ENCODE peak calls at places on chromosomes 3 and 15, in six cellular contexts. B, H, O, V, G and U are unnamed samples.

GRCh38 chr3:58866079-58866478 is 183.7 kb downstream of the CFAP20DC start:
- DNase-seq in H (no peak), O (no peak), G (no peak), B (no peak), V (no peak), U (no peak)

GRCh38 chr3:101879102-101879501 is 29.8 kb downstream of the NFKBIZ start:
- DNase-seq in O (no peak), V (no peak), B (no peak), H (no peak), G (no peak), U (no peak)

GRCh38 chr3:122094125-122094524 is 39.0 kb downstream of the CD86 start:
- DNase-seq in O (no peak), B (no peak), H (no peak), G (no peak), V (no peak), U (no peak)

GRCh38 chr15:32838820-32839219 is 121.0 kb downstream of the GREM1 start:
- DNase-seq in G (no peak), O (peak), V (peak), H (no peak), B (no peak), U (peak)

GRCh38 chr3:43023766-43024165 is 44.7 kb downstream of the GASK1A start:
- DNase-seq in B (no peak), V (no peak), O (no peak), G (no peak), H (no peak), U (no peak)

GRCh38 chr3:195873281-195873887 is 35.0 kb downstream of the TNK2 start:
- DNase-seq in B (no peak), H (no peak), G (no peak), V (no peak), O (no peak), U (peak)

GRCh38 chr3:168951368-168951767 is 712.1 kb downstream of the MECOM start:
- DNase-seq in G (no peak), O (no peak), B (no peak), V (no peak), H (no peak), U (no peak)

GRCh38 chr3:79521221-79521848 is 246.5 kb downstream of the ROBO1 start:
- DNase-seq in V (no peak), B (no peak), H (no peak), G (no peak), O (no peak), U (no peak)

GRCh38 chr3:124804875-124805274 is 74.6 kb downstream of the UMPS start:
- DNase-seq in H (no peak), G (no peak), V (no peak), B (no peak), O (no peak), U (no peak)

GRCh38 chr15:90957105-90957790 is 2.6 kb downstream of the RCCD1 start:
- DNase-seq in V (peak), G (no peak), H (peak), O (no peak), B (peak), U (no peak)

GRCh38 chr3:155581579-155581978 is 163.3 kb downstream of the PLCH1 start:
- DNase-seq in B (no peak), V (no peak), O (no peak), G (no peak), H (no peak), U (no peak)

GRCh38 chr3:153768559-153769469 is 352.4 kb upstream of the ARHGEF26 start:
- DNase-seq in H (peak), O (no peak), B (no peak), V (no peak), G (no peak), U (no peak)

GRCh38 chr3:58167431-58168351 is 43.1 kb downstream of the DNASE1L3 start:
- DNase-seq in G (peak), B (peak), O (no peak), H (peak), V (peak), U (peak)

GRCh38 chr3:69983546-69984265 is 15.8 kb upstream of the SAMMSON start:
- DNase-seq in O (no peak), H (no peak), V (no peak), B (no peak), G (no peak), U (no peak)

GRCh38 chr3:153246805-153247204 is 84.8 kb downstream of the RAP2B start:
- DNase-seq in B (no peak), O (no peak), G (no peak), H (no peak), V (no peak), U (no peak)

GRCh38 chr15:28104326-28104725 is 5.2 kb upstream of the OCA2 start:
- DNase-seq in G (no peak), B (no peak), H (no peak), V (no peak), O (no peak), U (no peak)

GRCh38 chr3:125121246-125122010 is 65.6 kb upstream of the HEG1 start:
- DNase-seq in G (no peak), B (no peak), O (no peak), H (no peak), V (no peak), U (no peak)

DNA sequence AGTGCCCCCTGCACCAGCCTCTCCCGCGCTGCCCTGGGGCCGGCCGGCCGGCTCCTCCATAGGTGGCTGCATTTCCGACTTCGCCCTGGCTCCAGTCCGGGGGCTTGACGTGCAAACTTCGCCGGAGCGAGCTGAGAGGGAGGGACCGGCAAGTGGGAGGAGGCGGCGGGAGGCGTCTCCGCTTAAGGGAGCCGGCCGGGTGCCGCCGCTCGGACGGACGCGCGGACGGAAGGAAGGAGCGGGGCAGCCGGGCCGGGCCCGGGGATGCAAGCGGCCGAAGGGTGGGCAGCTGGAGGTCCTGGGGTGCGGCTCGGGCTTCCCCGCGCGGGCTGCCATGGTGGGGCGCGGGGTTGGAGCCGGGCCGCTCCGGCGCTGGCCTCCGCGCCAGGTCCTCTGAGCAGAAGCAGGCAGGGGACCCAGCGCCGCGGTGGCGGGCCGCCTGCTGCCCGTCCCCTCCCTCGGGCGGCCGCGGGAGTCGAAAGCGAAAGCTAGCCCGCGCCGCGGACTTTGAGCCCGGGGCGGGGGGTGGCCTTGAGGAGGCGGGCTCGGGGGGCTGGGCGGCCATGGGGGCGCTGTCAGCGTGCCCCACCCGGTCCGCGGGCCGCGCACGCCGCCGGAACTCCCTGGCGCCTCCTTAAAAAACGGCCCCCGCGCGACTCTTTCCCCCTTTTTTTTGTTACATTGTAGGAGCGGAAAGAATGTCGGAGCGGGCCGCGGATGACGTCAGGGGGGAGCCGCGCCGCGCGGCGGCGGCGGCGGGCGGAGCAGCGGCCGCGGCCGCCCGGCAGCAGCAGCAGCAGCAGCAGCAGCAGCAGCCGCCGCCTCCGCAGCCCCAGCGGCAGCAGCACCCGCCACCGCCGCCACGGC is at the start of gene SCAANT1:
- DNase-seq in O (peak), G (peak), H (peak), B (peak), V (peak), U (peak)
- TF ChIP-seq CTCF in O (no peak), G (no peak), H (no peak), B (no peak), V (no peak), U (no peak)

GRCh38 chr3:100045696-100046095 is 68.6 kb downstream of the FILIP1L start:
- DNase-seq in G (peak), B (no peak), H (no peak), V (no peak), O (peak), U (peak)

GRCh38 chr3:100048248-100048647 is 66.1 kb downstream of the FILIP1L start:
- DNase-seq in O (peak), H (no peak), B (no peak), G (no peak), V (no peak), U (no peak)

GRCh38 chr3:100047455-100048141 is 66.7 kb downstream of the FILIP1L start:
- DNase-seq in V (no peak), O (peak), B (no peak), G (no peak), H (no peak), U (no peak)

GRCh38 chr3:100044369-100044768 is 69.9 kb downstream of the FILIP1L start:
- DNase-seq in V (no peak), O (no peak), B (no peak), G (no peak), H (no peak), U (no peak)

GRCh38 chr3:100046986-100047385 is 67.3 kb downstream of the FILIP1L start:
- DNase-seq in V (no peak), O (no peak), G (no peak), H (no peak), B (no peak), U (no peak)
- H3K27ac ChIP-seq in V (peak), O (peak), G (peak), H (peak), B (no peak), U (peak)

DNA sequence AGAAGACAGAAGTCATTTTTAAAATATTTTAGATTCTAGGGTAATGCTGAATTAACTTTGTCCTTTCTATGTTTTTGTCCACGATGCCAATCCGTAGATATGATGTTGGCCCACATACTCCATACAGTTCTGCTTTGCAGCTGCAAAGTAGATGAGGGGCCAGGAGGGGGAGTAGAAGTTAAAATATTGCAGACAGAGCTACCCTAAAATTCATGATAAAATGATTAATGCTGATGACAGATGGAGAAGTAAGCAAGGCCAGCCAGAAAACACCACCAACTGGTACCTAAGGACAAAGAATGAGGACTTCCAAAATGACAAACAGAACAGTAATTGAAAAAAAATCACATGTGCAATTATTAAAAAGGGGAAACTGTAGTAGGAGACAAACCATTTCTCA is 756.6 kb upstream of the ARPP21 start:
- DNase-seq in B (no peak), H (no peak), V (no peak), G (no peak), O (no peak), U (no peak)
- TF ChIP-seq CTCF in B (no peak), H (no peak), V (no peak), G (no peak), O (no peak), U (no peak)

GRCh38 chr15:68678746-68679145 is 100.0 kb downstream of the CORO2B start:
- DNase-seq in V (no peak), G (no peak), H (no peak), O (no peak), B (peak), U (no peak)

GRCh38 chr15:68676926-68677325 is 98.1 kb downstream of the CORO2B start:
- DNase-seq in O (no peak), G (no peak), H (no peak), B (peak), V (no peak), U (no peak)

GRCh38 chr15:68677996-68678395 is 99.2 kb downstream of the CORO2B start:
- DNase-seq in G (no peak), O (no peak), V (no peak), B (peak), H (no peak), U (no peak)

GRCh38 chr15:68674975-68675374 is 96.2 kb downstream of the CORO2B start:
- DNase-seq in H (no peak), V (no peak), B (no peak), G (no peak), O (no peak), U (no peak)

DNA sequence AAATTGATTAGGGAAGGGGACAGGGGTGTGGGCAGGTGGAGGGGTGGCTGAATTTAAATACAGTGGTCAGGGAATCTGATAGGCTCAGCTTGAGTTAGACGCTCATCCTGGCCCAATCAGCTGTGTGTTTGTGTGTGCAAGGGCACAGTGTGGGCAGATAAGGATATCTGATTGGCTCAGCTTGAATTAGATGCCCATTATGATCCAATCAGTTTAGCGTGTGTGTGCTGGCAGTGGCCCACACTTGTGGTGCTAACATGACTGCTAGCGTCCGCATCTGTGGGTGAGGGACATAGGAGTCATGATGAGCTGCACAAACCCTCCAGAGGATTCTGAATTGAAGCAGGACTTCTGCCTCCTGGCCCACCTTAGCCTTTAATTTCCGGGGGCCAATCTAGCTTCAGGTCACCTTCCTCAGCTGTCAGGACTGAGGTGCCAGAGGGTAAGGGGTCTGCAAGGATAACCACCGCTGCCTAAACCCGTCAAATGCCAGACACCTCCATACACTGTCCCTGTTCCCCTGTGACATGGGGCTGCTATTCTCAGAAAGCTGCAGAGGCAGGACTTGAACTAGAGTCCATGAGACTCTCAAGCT is 97.3 kb downstream of the CORO2B start:
- DNase-seq in H (no peak), V (no peak), B (peak), G (no peak), O (no peak), U (no peak)
- H3K27ac ChIP-seq in H (no peak), V (no peak), B (no peak), G (no peak), O (no peak), U (no peak)

GRCh38 chr3:51711352-51712019 is 4.6 kb downstream of the GRM2 start:
- DNase-seq in O (no peak), G (no peak), B (no peak), H (peak), V (no peak), U (no peak)

GRCh38 chr3:51712511-51712931 is 5.7 kb downstream of the GRM2 start:
- DNase-seq in B (no peak), G (no peak), V (no peak), H (no peak), O (no peak), U (no peak)

GRCh38 chr3:51709675-51710074 is 2.8 kb downstream of the GRM2 start:
- DNase-seq in O (no peak), H (peak), V (peak), B (no peak), G (no peak), U (no peak)

GRCh38 chr3:51712020-51712385 is 5.1 kb downstream of the GRM2 start:
- DNase-seq in H (no peak), G (no peak), O (no peak), V (no peak), B (no peak), U (no peak)

DNA sequence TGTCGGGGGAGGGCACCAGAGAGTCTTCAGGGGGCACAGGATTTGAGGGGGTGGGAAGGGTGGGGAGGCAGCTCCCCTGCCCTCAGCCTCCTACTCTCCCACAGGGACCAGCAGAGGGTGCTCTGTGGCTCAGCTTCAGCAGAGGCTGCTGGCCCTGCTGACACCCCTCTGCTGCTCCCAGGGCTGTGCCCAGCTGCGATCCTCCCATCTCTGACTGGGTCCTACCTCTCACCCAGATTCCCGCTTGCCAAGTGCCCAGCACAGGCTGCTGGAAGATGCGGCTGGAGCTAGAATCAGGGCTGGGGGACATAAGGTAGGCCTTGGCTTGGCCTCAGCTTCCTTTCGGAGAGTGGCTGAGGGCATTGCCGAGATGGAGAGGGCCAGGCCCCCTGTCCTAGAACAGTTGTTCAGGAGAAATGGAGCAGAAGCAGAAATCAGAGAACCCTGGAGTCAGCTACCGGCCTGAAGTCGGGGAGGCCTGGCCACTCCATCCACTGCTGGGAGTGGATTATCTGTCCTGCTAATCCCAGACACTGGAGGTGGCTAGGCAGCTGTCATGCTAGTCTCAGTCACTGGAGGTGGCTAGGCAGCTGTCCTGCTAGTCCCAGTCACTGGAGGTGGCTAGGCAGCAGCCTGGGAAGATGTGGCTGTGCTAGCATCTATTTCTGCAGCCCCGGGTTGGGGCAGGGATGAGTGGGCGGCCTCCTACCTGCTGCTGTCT is 3.9 kb downstream of the GRM2 start:
- DNase-seq in G (no peak), O (peak), H (peak), V (peak), B (no peak), U (no peak)
- TF ChIP-seq CTCF in G (no peak), O (no peak), H (no peak), V (no peak), B (no peak), U (no peak)

GRCh38 chr3:143832433-143832832 is 15.8 kb downstream of the SLC9A9 start:
- DNase-seq in B (no peak), O (no peak), H (no peak), G (no peak), V (no peak), U (no peak)

GRCh38 chr3:143827425-143827824 is 20.8 kb downstream of the SLC9A9 start:
- DNase-seq in G (no peak), H (no peak), V (no peak), B (no peak), O (no peak), U (no peak)

GRCh38 chr3:143830063-143830462 is 18.2 kb downstream of the SLC9A9 start:
- DNase-seq in G (no peak), O (no peak), V (no peak), H (no peak), B (no peak), U (no peak)

GRCh38 chr3:143831998-143832397 is 16.3 kb downstream of the SLC9A9 start:
- DNase-seq in B (no peak), V (no peak), H (no peak), O (no peak), G (no peak), U (no peak)

GRCh38 chr3:143831208-143831607 is 17.1 kb downstream of the SLC9A9 start:
- DNase-seq in B (no peak), G (no peak), O (no peak), V (no peak), H (no peak), U (no peak)
- H3K27ac ChIP-seq in B (peak), G (peak), O (peak), V (peak), H (no peak), U (no peak)

GRCh38 chr15:100131321-100132224 is 210.2 kb downstream of the ADAMTS17 start:
- DNase-seq in V (no peak), G (no peak), H (peak), B (no peak), O (no peak), U (no peak)

GRCh38 chr15:100133981-100134711 is 207.6 kb downstream of the ADAMTS17 start:
- DNase-seq in H (no peak), G (no peak), V (no peak), O (no peak), B (no peak), U (no peak)

GRCh38 chr15:100129677-100130076 is 212.1 kb downstream of the ADAMTS17 start:
- DNase-seq in H (no peak), O (no peak), V (no peak), G (no peak), B (no peak), U (no peak)

GRCh38 chr15:100132309-100132708 is 209.5 kb downstream of the ADAMTS17 start:
- DNase-seq in B (no peak), H (no peak), O (no peak), G (no peak), V (no peak), U (no peak)

DNA sequence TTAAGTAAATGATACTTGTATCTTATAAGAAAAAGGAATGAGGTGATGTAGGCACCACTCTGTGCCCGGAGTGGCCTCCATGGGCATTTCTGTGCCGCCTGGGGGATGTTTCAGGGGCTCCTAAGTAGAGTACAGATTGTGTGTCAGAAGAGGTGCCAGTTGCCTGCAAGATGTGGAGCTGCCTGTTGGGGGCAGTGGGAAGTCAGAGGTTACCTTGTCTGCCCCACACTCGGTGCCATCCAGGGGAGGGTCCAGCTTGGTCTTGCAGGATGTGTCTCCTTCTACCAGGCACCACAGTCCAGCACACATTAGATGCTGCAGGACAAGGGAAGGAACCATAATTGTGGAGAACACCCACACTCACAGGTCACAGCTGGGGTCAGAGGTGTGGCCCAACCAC is 208.8 kb downstream of the ADAMTS17 start:
- DNase-seq in G (no peak), H (no peak), B (no peak), V (no peak), O (no peak), U (no peak)
- TF ChIP-seq CTCF in G (no peak), H (no peak), B (no peak), V (no peak), O (no peak), U (no peak)

GRCh38 chr3:188855690-188856089 is 316.1 kb upstream of the TPRG1 start:
- DNase-seq in V (no peak), H (no peak), G (no peak), B (no peak), O (no peak), U (no peak)
- H3K27ac ChIP-seq in V (peak), H (no peak), G (no peak), B (no peak), O (peak), U (no peak)

GRCh38 chr15:71800835-71801745 is 9.3 kb upstream of the NR2E3 start:
- DNase-seq in B (no peak), O (no peak), H (peak), G (no peak), V (no peak), U (no peak)
- TF ChIP-seq CTCF in B (peak), O (peak), H (peak), G (peak), V (peak), U (peak)